ENCODE peak calls at places on chromosomes 6 and 20, in four cellular contexts. One of them, this sample, is unnamed.

GRCh38 chr6:118660218-118660569 is 8.8 kb upstream of the CEP85L start:
- DNase-seq in activated T-helper 1 cell treated with anti-CD3 and anti-CD28 coated beads, Interleukin-2, amount 50 U/mL, for 16 hours: no peak
- DNase-seq in HuH-7: no peak
- DNase-seq in D341Med: peak
- DNase-seq in this sample: peak

GRCh38 chr6:41406821-41407787 is 71.7 kb downstream of the NCR2 start:
- DNase-seq in activated T-helper 1 cell treated with anti-CD3 and anti-CD28 coated beads, Interleukin-2, amount 50 U/mL, for 16 hours: no peak
- DNase-seq in HuH-7: no peak
- DNase-seq in D341Med: no peak
- DNase-seq in this sample: no peak

GRCh38 chr6:41965429-41966213 is 24.0 kb upstream of the CCND3 start:
- DNase-seq in activated T-helper 1 cell treated with anti-CD3 and anti-CD28 coated beads, Interleukin-2, amount 50 U/mL, for 16 hours: no peak
- DNase-seq in HuH-7: no peak
- DNase-seq in D341Med: no peak
- DNase-seq in this sample: no peak

GRCh38 chr20:36773123-36773547 is 428 bp downstream of the DSN1 start:
- DNase-seq in activated T-helper 1 cell treated with anti-CD3 and anti-CD28 coated beads, Interleukin-2, amount 50 U/mL, for 16 hours: no peak
- DNase-seq in HuH-7: no peak
- DNase-seq in D341Med: no peak
- DNase-seq in this sample: no peak

GRCh38 chr6:94680672-94681212 is 896.6 kb upstream of the MANEA start:
- DNase-seq in activated T-helper 1 cell treated with anti-CD3 and anti-CD28 coated beads, Interleukin-2, amount 50 U/mL, for 16 hours: no peak
- DNase-seq in HuH-7: no peak
- DNase-seq in D341Med: no peak
- DNase-seq in this sample: no peak

GRCh38 chr6:87663434-87663833 is 38.6 kb downstream of the AKIRIN2 start:
- DNase-seq in activated T-helper 1 cell treated with anti-CD3 and anti-CD28 coated beads, Interleukin-2, amount 50 U/mL, for 16 hours: no peak
- DNase-seq in HuH-7: no peak
- DNase-seq in D341Med: no peak
- DNase-seq in this sample: no peak

GRCh38 chr6:141472123-141472522 is 660.6 kb upstream of the GJE1 start:
- DNase-seq in activated T-helper 1 cell treated with anti-CD3 and anti-CD28 coated beads, Interleukin-2, amount 50 U/mL, for 16 hours: no peak
- DNase-seq in HuH-7: no peak
- DNase-seq in D341Med: no peak
- DNase-seq in this sample: no peak

GRCh38 chr20:21513181-21513663 is 642 bp downstream of the NKX2-2 start:
- DNase-seq in activated T-helper 1 cell treated with anti-CD3 and anti-CD28 coated beads, Interleukin-2, amount 50 U/mL, for 16 hours: no peak
- DNase-seq in HuH-7: no peak
- DNase-seq in D341Med: peak
- DNase-seq in this sample: no peak

GRCh38 chr6:69957990-69958559 is 91.7 kb downstream of the COL19A1 start:
- DNase-seq in activated T-helper 1 cell treated with anti-CD3 and anti-CD28 coated beads, Interleukin-2, amount 50 U/mL, for 16 hours: no peak
- DNase-seq in HuH-7: no peak
- DNase-seq in D341Med: no peak
- DNase-seq in this sample: no peak

GRCh38 chr6:10429638-10430427 is 15.0 kb upstream of the TFAP2A start:
- DNase-seq in activated T-helper 1 cell treated with anti-CD3 and anti-CD28 coated beads, Interleukin-2, amount 50 U/mL, for 16 hours: no peak
- DNase-seq in HuH-7: no peak
- DNase-seq in D341Med: peak
- DNase-seq in this sample: peak

GRCh38 chr6:74073896-74074295 is 377.9 kb downstream of the CD109 start:
- DNase-seq in activated T-helper 1 cell treated with anti-CD3 and anti-CD28 coated beads, Interleukin-2, amount 50 U/mL, for 16 hours: no peak
- DNase-seq in HuH-7: no peak
- DNase-seq in D341Med: no peak
- DNase-seq in this sample: peak

GRCh38 chr20:41415191-41415590 is 48.6 kb upstream of the EMILIN3 start:
- DNase-seq in activated T-helper 1 cell treated with anti-CD3 and anti-CD28 coated beads, Interleukin-2, amount 50 U/mL, for 16 hours: no peak
- DNase-seq in HuH-7: no peak
- DNase-seq in D341Med: no peak
- DNase-seq in this sample: no peak

GRCh38 chr20:6184086-6184485 is 61.3 kb upstream of the FERMT1 start:
- DNase-seq in activated T-helper 1 cell treated with anti-CD3 and anti-CD28 coated beads, Interleukin-2, amount 50 U/mL, for 16 hours: no peak
- DNase-seq in HuH-7: no peak
- DNase-seq in D341Med: peak
- DNase-seq in this sample: no peak

GRCh38 chr6:89353702-89354392 is 1.3 kb upstream of the UBE2J1 start:
- DNase-seq in activated T-helper 1 cell treated with anti-CD3 and anti-CD28 coated beads, Interleukin-2, amount 50 U/mL, for 16 hours: no peak
- DNase-seq in HuH-7: peak
- DNase-seq in D341Med: peak
- DNase-seq in this sample: no peak

This sample was measured in AG08395.